ENCODE peak calls at places on chromosomes 12 and 14, in five cellular contexts. E is left lung, R is lower lobe of right lung, X is cardiac muscle cell, C is kidney epithelial cell. L is an unnamed sample.

GRCh38 chr14:25050494-25051170 is 685 bp upstream of the STXBP6 start:
- DNase-seq in E (no peak), R (no peak), X (peak), C (no peak), L (no peak)

GRCh38 chr12:24425601-24425970 is 476.1 kb upstream of the SOX5 start:
- DNase-seq in E (no peak), R (no peak), X (no peak), C (peak), L (no peak)

GRCh38 chr12:80709811-80710726 is 2.6 kb downstream of the MYF6 start:
- DNase-seq in E (no peak), R (no peak), X (peak), C (no peak), L (no peak)

GRCh38 chr12:94779520-94779919 is 129.2 kb upstream of the TMCC3 start:
- DNase-seq in E (no peak), R (no peak), X (peak), C (peak), L (no peak)

GRCh38 chr14:22296722-22297121 is 292.3 kb downstream of the DAD1 start:
- DNase-seq in E (no peak), R (no peak), X (peak), C (peak), L (no peak)

GRCh38 chr12:47504775-47505446 is 200.9 kb downstream of the RPAP3 start:
- DNase-seq in E (no peak), R (no peak), X (peak), C (no peak), L (no peak)

GRCh38 chr12:128258866-128259555 is 8.0 kb upstream of the TMEM132C start:
- DNase-seq in E (no peak), R (no peak), X (no peak), C (no peak), L (no peak)

GRCh38 chr12:27542628-27543027 is 18.6 kb downstream of the PPFIBP1 start:
- DNase-seq in E (no peak), R (no peak), X (peak), C (no peak), L (no peak)

GRCh38 chr12:124684971-124685688 is 117.7 kb upstream of the NCOR2 start:
- DNase-seq in E (no peak), R (no peak), X (peak), C (no peak), L (no peak)

GRCh38 chr12:66052988-66053615 is 77.4 kb downstream of the LLPH start:
- DNase-seq in E (no peak), R (no peak), X (no peak), C (no peak), L (no peak)

GRCh38 chr12:81705586-81705985 is 53.6 kb downstream of the PPFIA2 start:
- DNase-seq in E (no peak), R (no peak), X (no peak), C (no peak), L (no peak)

GRCh38 chr12:109671482-109671881 is 42.1 kb upstream of the FAM222A start:
- DNase-seq in E (no peak), R (no peak), X (no peak), C (no peak), L (no peak)

GRCh38 chr14:68527329-68527851 is 265.5 kb downstream of the ZFP36L1 start:
- DNase-seq in E (no peak), R (no peak), X (no peak), C (no peak), L (no peak)

GRCh38 chr12:26309646-26310045 is 114.3 kb downstream of the SSPN start:
- DNase-seq in E (no peak), R (no peak), X (no peak), C (no peak), L (no peak)

GRCh38 chr12:103739546-103739945 is 101.5 kb downstream of the NT5DC3 start:
- DNase-seq in E (no peak), R (no peak), X (no peak), C (no peak), L (no peak)

GRCh38 chr12:89140141-89140540 is 212.2 kb downstream of the DUSP6 start:
- DNase-seq in E (no peak), R (no peak), X (no peak), C (no peak), L (no peak)

GRCh38 chr12:124666722-124667259 is 99.4 kb upstream of the NCOR2 start:
- DNase-seq in E (no peak), R (no peak), X (no peak), C (no peak), L (no peak)

DNA sequence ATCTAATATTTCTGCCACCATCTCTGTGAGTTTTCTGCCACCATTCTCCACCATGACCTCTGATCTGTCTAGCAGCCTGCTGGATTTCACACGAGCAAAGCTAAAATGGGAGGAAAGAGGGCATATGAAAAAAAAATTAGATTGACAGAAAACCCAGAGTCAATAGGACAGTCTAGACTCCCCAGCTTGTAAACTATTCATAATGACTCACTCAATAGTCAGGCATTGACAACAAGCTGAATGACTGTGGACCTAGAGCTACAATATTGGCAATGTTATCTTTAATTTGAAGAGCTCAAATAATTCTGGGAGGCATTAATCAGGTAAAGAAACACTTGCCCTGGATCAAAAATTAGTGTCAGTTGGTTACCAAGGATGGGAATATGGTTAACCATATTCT is 91.8 kb upstream of the BCL2L14 start:
- DNase-seq in E (no peak), R (no peak), X (no peak), C (peak), L (no peak)
- TF ChIP-seq CTCF in E (no peak), R (no peak), X (no peak), C (no peak), L (no peak)

GRCh38 chr14:99522457-99522891 is 41.3 kb downstream of the CCNK start:
- DNase-seq in E (peak), R (peak), X (peak), C (no peak), L (no peak)
- TF ChIP-seq CTCF in E (no peak), R (no peak), X (no peak), C (no peak), L (no peak)

GRCh38 chr12:56317675-56318074 is 1.9 kb upstream of the CNPY2 start:
- DNase-seq in E (no peak), R (no peak), X (no peak), C (no peak), L (no peak)
- TF ChIP-seq CTCF in E (no peak), R (no peak), X (no peak), C (no peak), L (no peak)

GRCh38 chr14:64826333-64826732 is 53.4 kb downstream of the SPTB start:
- DNase-seq in E (no peak), R (no peak), X (no peak), C (no peak), L (no peak)
- TF ChIP-seq CTCF in E (no peak), R (no peak), X (no peak), C (no peak), L (no peak)